ENCODE peak calls at places on chromosomes 7 and 10, in five cellular contexts. P, D, G, X and V are unnamed samples.

GRCh38 chr10:72337039-72337629 is 17.6 kb downstream of the DNAJB12 start:
- DNase-seq in P (peak), D (peak), G (peak), X (peak), V (peak)

GRCh38 chr10:121886997-121887622 is 40.7 kb downstream of the ATE1 start:
- DNase-seq in P (peak), D (peak), G (peak), X (peak), V (peak)

GRCh38 chr10:13555884-13556529 is 27.2 kb upstream of the BEND7 start:
- DNase-seq in P (no peak), D (no peak), G (no peak), X (no peak), V (peak)

GRCh38 chr7:95611224-95611623 is 14.9 kb upstream of the PDK4 start:
- DNase-seq in P (no peak), D (no peak), G (no peak), X (no peak), V (no peak)

GRCh38 chr10:87761892-87762291 is 56.1 kb downstream of the ATAD1 start:
- DNase-seq in P (no peak), D (peak), G (no peak), X (no peak), V (no peak)

GRCh38 chr10:61733358-61733940 is 70.7 kb downstream of the CABCOCO1 start:
- DNase-seq in P (no peak), D (peak), G (peak), X (peak), V (peak)

GRCh38 chr7:135355377-135356048 is 121.9 kb downstream of the STRA8 start:
- DNase-seq in P (no peak), D (no peak), G (no peak), X (no peak), V (no peak)

GRCh38 chr10:36269222-36269621 is 627.1 kb upstream of the FZD8 start:
- DNase-seq in P (no peak), D (no peak), G (no peak), X (peak), V (no peak)

GRCh38 chr10:11224321-11224720 is 206.6 kb downstream of the CELF2 start:
- DNase-seq in P (no peak), D (no peak), G (no peak), X (no peak), V (no peak)

GRCh38 chr7:134454277-134454676 is 4.6 kb downstream of the AKR1B1 start:
- DNase-seq in P (no peak), D (peak), G (no peak), X (no peak), V (no peak)

GRCh38 chr7:36275735-36276284 is 113.9 kb upstream of the ANLN start:
- DNase-seq in P (no peak), D (no peak), G (no peak), X (no peak), V (no peak)

GRCh38 chr10:79926037-79926436 is 22.9 kb downstream of the SFTPD start:
- DNase-seq in P (no peak), D (no peak), G (no peak), X (no peak), V (no peak)

GRCh38 chr10:69801434-69802315 is at the start of gene COL13A1:
- DNase-seq in P (no peak), D (peak), G (peak), X (peak), V (peak)

GRCh38 chr10:122060250-122060649 is 71.3 kb downstream of the TACC2 start:
- DNase-seq in P (no peak), D (peak), G (no peak), X (no peak), V (no peak)

GRCh38 chr7:120553497-120553896 is 280.5 kb downstream of the KCND2 start:
- DNase-seq in P (no peak), D (no peak), G (no peak), X (no peak), V (no peak)

GRCh38 chr10:74880041-74880440 is 53.6 kb downstream of the KAT6B start:
- DNase-seq in P (no peak), D (peak), G (no peak), X (no peak), V (no peak)

GRCh38 chr7:84950836-84951235 is 236.0 kb downstream of the SEMA3D start:
- DNase-seq in P (no peak), D (peak), G (no peak), X (no peak), V (no peak)

GRCh38 chr10:102815790-102816549 is 21.2 kb downstream of the CYP17A1 start:
- DNase-seq in P (no peak), D (peak), G (no peak), X (no peak), V (no peak)

GRCh38 chr10:99609186-99609585 is 11.1 kb downstream of the SLC25A28 start:
- DNase-seq in P (no peak), D (no peak), G (no peak), X (no peak), V (no peak)
- H3K4me3 ChIP-seq in P (no peak), D (no peak), G (no peak), X (no peak), V (no peak)

GRCh38 chr7:50303894-50304157 is 690 bp upstream of the IKZF1 start:
- DNase-seq in P (no peak), D (no peak), G (no peak), X (no peak), V (no peak)
- H3K4me3 ChIP-seq in P (peak), D (no peak), G (peak), X (peak), V (no peak)

DNA sequence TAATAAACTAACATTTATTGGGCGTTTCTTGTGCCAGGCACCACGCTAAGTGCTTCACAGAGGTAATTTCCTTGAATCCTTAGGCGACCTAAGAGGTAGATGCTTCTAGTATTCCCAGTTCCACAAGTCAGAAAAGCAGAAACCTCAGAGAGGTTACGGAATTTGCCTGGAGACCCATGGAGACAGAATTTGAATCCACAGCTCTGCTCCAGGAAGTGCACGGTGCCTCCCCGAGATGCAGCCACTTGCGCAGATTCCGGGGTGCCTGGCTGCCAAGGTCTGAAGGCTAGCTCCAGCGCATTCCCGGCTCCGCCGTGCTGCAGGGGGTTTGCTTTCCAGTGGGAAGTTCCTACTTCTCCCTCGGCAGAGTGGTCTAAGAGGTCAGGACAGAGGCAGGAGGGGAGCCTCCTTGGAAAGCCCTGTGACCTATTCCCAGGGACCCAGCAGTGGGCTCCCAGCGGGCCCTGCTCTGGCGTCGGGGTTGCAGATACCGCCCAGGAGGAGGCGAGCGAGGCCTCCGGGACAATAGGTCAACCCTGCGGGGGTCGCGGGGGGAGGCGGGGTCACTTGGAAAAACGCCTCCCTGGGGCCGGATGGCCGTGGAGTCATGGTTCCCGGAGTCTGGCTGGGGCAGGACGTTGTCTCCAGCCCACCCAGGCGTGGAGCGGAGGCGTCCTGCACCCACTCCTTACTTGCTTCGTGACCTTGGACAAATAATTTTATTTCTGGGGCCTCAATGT is 10.1 kb upstream of the NKX2-3 start:
- DNase-seq in P (no peak), D (no peak), G (no peak), X (no peak), V (no peak)
- H3K4me3 ChIP-seq in P (peak), D (no peak), G (no peak), X (peak), V (no peak)

DNA sequence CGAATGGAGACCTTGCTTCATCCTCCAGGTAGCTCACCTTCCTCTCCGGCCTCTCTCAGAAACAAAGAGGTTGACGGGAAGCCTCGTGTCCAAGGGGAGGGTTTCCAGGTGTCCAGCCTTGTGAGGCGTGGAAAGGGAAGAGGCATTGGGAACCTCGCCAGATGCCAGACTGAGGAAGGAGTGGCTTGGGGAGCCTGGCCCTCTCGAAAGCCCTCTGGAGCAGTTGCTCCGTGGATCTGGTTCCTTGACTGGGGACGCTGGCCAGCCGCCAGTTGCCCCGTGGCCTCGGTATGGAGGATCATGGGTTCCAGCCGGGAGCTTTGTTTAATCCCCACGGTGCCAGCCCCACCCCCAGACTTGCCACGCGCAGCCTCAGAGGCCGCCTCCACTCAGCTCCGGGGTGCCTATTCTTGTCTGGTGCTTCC is 30.3 kb upstream of the SUN1 start:
- DNase-seq in P (peak), D (no peak), G (peak), X (no peak), V (no peak)
- H3K4me3 ChIP-seq in P (peak), D (no peak), G (no peak), X (no peak), V (no peak)

GRCh38 chr10:112783653-112784426 is 166.2 kb upstream of the TCF7L2 start:
- DNase-seq in P (no peak), D (no peak), G (no peak), X (peak), V (no peak)
- H3K4me3 ChIP-seq in P (no peak), D (no peak), G (no peak), X (no peak), V (no peak)

GRCh38 chr7:69812756-69813155 is 214.5 kb downstream of the AUTS2 start:
- DNase-seq in P (no peak), D (no peak), G (no peak), X (no peak), V (no peak)

GRCh38 chr7:69813637-69814240 is 215.5 kb downstream of the AUTS2 start:
- DNase-seq in P (no peak), D (no peak), G (no peak), X (no peak), V (no peak)

GRCh38 chr7:69811682-69812344 is 213.5 kb downstream of the AUTS2 start:
- DNase-seq in P (no peak), D (no peak), G (no peak), X (no peak), V (no peak)

GRCh38 chr7:69817096-69817495 is 218.8 kb downstream of the AUTS2 start:
- DNase-seq in P (no peak), D (peak), G (no peak), X (no peak), V (no peak)

DNA sequence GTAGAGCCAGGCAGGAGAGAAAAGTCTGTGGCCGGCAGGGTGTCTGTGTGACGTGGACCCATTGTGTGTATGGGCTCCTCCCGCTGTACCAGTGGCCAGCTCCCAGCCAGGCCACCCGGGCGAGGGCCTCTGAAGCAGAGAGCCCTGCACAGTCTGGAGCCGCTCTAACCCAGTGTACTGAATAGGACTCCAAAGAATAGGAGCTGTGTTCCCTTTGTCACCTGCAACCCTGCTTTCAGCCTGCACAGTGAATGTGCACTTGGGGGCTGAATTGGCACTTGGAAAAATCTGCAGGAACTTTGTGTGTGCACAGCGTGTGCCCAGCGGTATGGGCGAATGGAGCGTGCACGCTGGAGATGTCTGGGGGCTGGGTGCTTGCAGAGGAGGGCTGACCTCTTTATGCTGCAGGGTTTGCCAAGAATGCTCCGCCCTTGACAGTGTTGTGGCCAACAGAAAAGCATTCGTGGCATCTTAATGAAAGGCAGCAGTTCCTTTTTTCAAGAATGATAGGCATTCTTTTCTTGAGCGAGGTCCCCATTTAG is 216.2 kb downstream of the AUTS2 start:
- DNase-seq in P (no peak), D (no peak), G (no peak), X (no peak), V (peak)
- H3K4me3 ChIP-seq in P (no peak), D (no peak), G (no peak), X (no peak), V (no peak)